ENCODE peak calls at places on chromosome 1, in nine cellular contexts. N, D, Y, K, H, W, I, A and F are unnamed samples. For H3K4me1 and H3K27me3, the result is how much of the 10 kb centered on the place peaks cover.

GRCh38 chr1:65421341-65422174 is 1.1 kb downstream of the LEPR start:
- DNase-seq in N (peak), D (no peak), Y (peak), K (no peak), H (no peak), W (no peak), I (no peak), A (no peak), F (no peak)

GRCh38 chr1:198726455-198726854 is 87.6 kb downstream of the PTPRC start:
- DNase-seq in N (peak), D (no peak), Y (peak), K (no peak), H (no peak), W (no peak), I (no peak), A (no peak), F (no peak)

GRCh38 chr1:178725603-178726517 is 816 bp downstream of the RALGPS2 start:
- DNase-seq in N (peak), D (peak), Y (peak), K (peak), H (peak), W (peak), I (peak), A (peak), F (peak)

GRCh38 chr1:19643602-19644419 is at the start of gene NBL1:
- DNase-seq in N (peak), D (peak), Y (peak), K (peak), H (peak), W (no peak), I (peak), A (peak), F (peak)

GRCh38 chr1:83756984-83757717 is 241.8 kb downstream of the TTLL7 start:
- DNase-seq in N (no peak), D (no peak), Y (no peak), K (no peak), H (peak), W (no peak), I (no peak), A (no peak), F (no peak)

GRCh38 chr1:174841747-174842146 is 158.0 kb upstream of the CACYBP start:
- DNase-seq in N (peak), D (no peak), Y (no peak), K (no peak), H (no peak), W (no peak), I (no peak), A (no peak), F (no peak)

GRCh38 chr1:94039871-94040569 is 80.9 kb downstream of the ABCA4 start:
- DNase-seq in N (peak), D (no peak), Y (no peak), K (no peak), H (no peak), W (no peak), I (no peak), A (no peak), F (peak)

GRCh38 chr1:119139393-119139792 is 1.1 kb downstream of the WARS2 start:
- DNase-seq in N (no peak), D (no peak), Y (no peak), K (no peak), H (no peak), W (no peak), I (no peak), A (peak), F (no peak)

GRCh38 chr1:43511394-43511793 is 19.3 kb upstream of the PTPRF start:
- DNase-seq in N (no peak), D (no peak), Y (no peak), K (no peak), H (no peak), W (no peak), I (no peak), A (no peak), F (no peak)

GRCh38 chr1:53187371-53187770 is 9.3 kb upstream of the CPT2 start:
- DNase-seq in N (no peak), D (no peak), Y (no peak), K (no peak), H (no peak), W (no peak), I (no peak), A (no peak), F (no peak)

GRCh38 chr1:185312361-185312760 is 4.7 kb downstream of the IVNS1ABP start:
- DNase-seq in N (no peak), D (no peak), Y (no peak), K (no peak), H (no peak), W (no peak), I (no peak), A (no peak), F (no peak)

GRCh38 chr1:7224081-7224534 is 438.9 kb downstream of the CAMTA1 start:
- DNase-seq in N (no peak), D (no peak), Y (peak), K (no peak), H (no peak), W (no peak), I (no peak), A (no peak), F (no peak)

GRCh38 chr1:185816460-185816859 is 82.3 kb downstream of the HMCN1 start:
- DNase-seq in N (peak), D (no peak), Y (no peak), K (no peak), H (no peak), W (no peak), I (no peak), A (no peak), F (no peak)

GRCh38 chr1:65368403-65368802 is 52.1 kb upstream of the LEPR start:
- DNase-seq in N (no peak), D (no peak), Y (no peak), K (no peak), H (no peak), W (no peak), I (no peak), A (no peak), F (no peak)

GRCh38 chr1:221712776-221713431 is 29.0 kb downstream of the DUSP10 start:
- DNase-seq in N (no peak), D (no peak), Y (no peak), K (peak), H (no peak), W (peak), I (peak), A (peak), F (no peak)

GRCh38 chr1:22665752-22666151 is 12.7 kb downstream of the C1QB start:
- DNase-seq in N (peak), D (no peak), Y (peak), K (no peak), H (no peak), W (no peak), I (no peak), A (no peak), F (peak)

GRCh38 chr1:6178751-6179563 is 1.2 kb downstream of the CHD5 start:
- DNase-seq in N (no peak), D (no peak), Y (peak), K (no peak), H (no peak), W (no peak), I (no peak), A (no peak), F (no peak)

GRCh38 chr1:230752407-230752806 is 5.2 kb downstream of the CAPN9 start:
- DNase-seq in N (no peak), D (no peak), Y (no peak), K (no peak), H (peak), W (no peak), I (no peak), A (no peak), F (no peak)

GRCh38 chr1:7993593-7994479 is 32.3 kb downstream of the ERRFI1 start:
- DNase-seq in N (peak), D (no peak), Y (peak), K (no peak), H (no peak), W (no peak), I (no peak), A (no peak), F (no peak)

GRCh38 chr1:212288614-212289013 is 3.4 kb downstream of the PPP2R5A start:
- DNase-seq in N (peak), D (no peak), Y (peak), K (no peak), H (no peak), W (no peak), I (no peak), A (no peak), F (no peak)

GRCh38 chr1:38860464-38860816 is 868 bp upstream of the RRAGC start:
- DNase-seq in N (no peak), D (no peak), Y (peak), K (no peak), H (no peak), W (no peak), I (no peak), A (no peak), F (no peak)

GRCh38 chr1:24263746-24264145 is 55.4 kb upstream of the GRHL3 start:
- DNase-seq in N (no peak), D (no peak), Y (no peak), K (no peak), H (no peak), W (no peak), I (no peak), A (no peak), F (no peak)

GRCh38 chr1:215543191-215543606 is 23.9 kb upstream of the KCTD3 start:
- DNase-seq in N (peak), D (no peak), Y (no peak), K (no peak), H (no peak), W (no peak), I (no peak), A (no peak), F (peak)

GRCh38 chr1:38489844-38490270 is 369.7 kb downstream of the RRAGC start:
- DNase-seq in N (no peak), D (no peak), Y (no peak), K (no peak), H (no peak), W (peak), I (peak), A (peak), F (peak)

GRCh38 chr1:31954607-31955283 is 16.6 kb upstream of the PTP4A2 start:
- DNase-seq in N (peak), D (peak), Y (peak), K (peak), H (peak), W (peak), I (no peak), A (no peak), F (no peak)
- H3K4me1 ChIP-seq in N (under half), D (under half), Y (under half), K (under half), H (under half), W (half or more), I (under half), A (under half), F (under half)

DNA sequence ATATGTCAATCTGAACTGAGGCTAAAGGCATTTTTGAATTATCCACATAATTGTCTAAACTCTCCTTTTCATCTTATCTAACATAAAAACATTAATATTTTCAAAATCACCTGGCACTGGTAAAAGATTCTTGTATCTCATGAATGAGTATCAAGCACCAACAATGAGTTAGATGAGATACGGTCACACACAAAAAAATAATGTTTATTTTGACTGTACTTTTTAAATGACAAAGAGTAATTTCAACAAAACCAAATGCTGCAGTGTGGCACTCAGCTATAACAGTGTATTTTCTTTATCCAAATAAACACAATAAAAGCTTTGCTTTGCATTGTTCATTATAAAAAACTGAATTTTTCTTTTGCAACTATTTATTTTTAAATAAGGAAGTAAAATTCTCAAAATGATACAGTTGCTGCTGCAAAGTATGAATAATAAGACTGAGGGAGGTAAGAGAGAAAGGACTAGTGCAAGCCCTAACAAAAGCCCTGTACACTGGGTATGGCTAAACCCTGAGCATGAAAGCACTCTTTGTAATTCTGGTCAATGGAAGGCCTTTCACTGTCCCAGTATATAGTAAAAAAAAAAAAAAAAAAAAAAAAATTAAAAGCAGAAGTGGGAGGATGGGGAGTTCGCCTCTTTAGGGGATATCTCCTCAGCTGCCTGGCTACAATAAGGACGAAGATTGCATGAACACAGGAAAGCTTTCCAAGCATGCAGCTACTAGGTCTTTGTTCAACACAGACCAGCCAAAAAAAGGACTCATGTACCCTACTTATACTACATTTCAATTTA is 59.3 kb downstream of the EIF4G3 start:
- DNase-seq in N (no peak), D (no peak), Y (no peak), K (no peak), H (no peak), W (no peak), I (no peak), A (no peak), F (no peak)
- H3K4me3 ChIP-seq in N (no peak), D (no peak), Y (no peak), K (no peak), H (no peak), W (no peak), I (no peak), A (no peak), F (no peak)

GRCh38 chr1:208265127-208265469 is 20.9 kb upstream of the PLXNA2 start:
- DNase-seq in N (no peak), D (no peak), Y (no peak), K (no peak), H (no peak), W (no peak), I (no peak), A (no peak), F (no peak)

GRCh38 chr1:208265525-208265924 is 21.3 kb upstream of the PLXNA2 start:
- DNase-seq in N (no peak), D (no peak), Y (no peak), K (no peak), H (no peak), W (no peak), I (no peak), A (no peak), F (no peak)

GRCh38 chr1:208258277-208258676 is 14.1 kb upstream of the PLXNA2 start:
- DNase-seq in N (no peak), D (no peak), Y (peak), K (no peak), H (no peak), W (no peak), I (no peak), A (no peak), F (no peak)

GRCh38 chr1:208264469-208265126 is 20.4 kb upstream of the PLXNA2 start:
- DNase-seq in N (peak), D (no peak), Y (no peak), K (no peak), H (peak), W (no peak), I (no peak), A (no peak), F (no peak)

GRCh38 chr1:208261874-208262273 is 17.7 kb upstream of the PLXNA2 start:
- DNase-seq in N (no peak), D (no peak), Y (no peak), K (no peak), H (no peak), W (no peak), I (no peak), A (no peak), F (no peak)
- H3K27me3 ChIP-seq in N (under half), D (under half), Y (under half), K (under half), H (under half), W (under half), I (under half), A (under half), F (under half)

DNA sequence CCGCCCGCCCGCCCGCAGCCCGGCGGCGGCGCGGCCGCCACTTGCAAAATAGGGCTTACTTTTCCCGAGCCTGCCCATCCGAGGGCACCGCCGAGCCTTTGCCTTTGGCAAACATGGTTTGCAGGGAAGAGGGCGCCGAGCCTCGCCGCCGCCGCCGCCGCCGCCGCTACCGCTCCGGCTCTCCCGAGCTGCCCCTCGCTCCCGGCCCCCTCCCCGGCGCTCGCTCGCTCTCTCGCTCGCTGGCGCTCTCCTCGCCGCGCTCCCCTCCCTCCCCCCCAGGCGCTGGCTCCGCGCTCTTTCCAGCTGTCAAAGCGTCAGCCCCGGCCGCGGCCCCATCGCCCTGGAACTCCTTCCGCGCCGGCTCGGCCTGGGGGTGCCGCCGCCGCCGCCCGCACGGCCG is 300 bp downstream of the SSBP3 start:
- DNase-seq in N (no peak), D (no peak), Y (no peak), K (no peak), H (no peak), W (no peak), I (no peak), A (no peak), F (peak)
- H3K4me1 ChIP-seq in N (under half), D (under half), Y (under half), K (under half), H (under half), W (half or more), I (half or more), A (half or more), F (under half)